ENCODE peak calls at places on chromosomes 11 and 22, in seven cellular contexts. One of them, this sample, is unnamed.

GRCh38 chr11:2077061-2077802 is 62.0 kb downstream of the IGF2 start:
- DNase-seq in BE2C: no peak
- DNase-seq in foreskin fibroblast: peak
- DNase-seq in astrocyte of the cerebellum: no peak
- DNase-seq in fibroblast of the aortic adventitia: peak
- DNase-seq in choroid plexus epithelial cell: peak
- DNase-seq in fibroblast of mammary gland: peak
- DNase-seq in this sample: peak

GRCh38 chr11:33622806-33623205 is 77.8 kb downstream of the C11orf91 start:
- DNase-seq in BE2C: no peak
- DNase-seq in fibroblast of the aortic adventitia: no peak
- DNase-seq in foreskin fibroblast: no peak
- DNase-seq in choroid plexus epithelial cell: no peak
- DNase-seq in fibroblast of mammary gland: no peak
- DNase-seq in astrocyte of the cerebellum: no peak
- DNase-seq in this sample: no peak

GRCh38 chr22:32780726-32781310 is 20.7 kb upstream of the TIMP3 start:
- DNase-seq in astrocyte of the cerebellum: no peak
- DNase-seq in BE2C: no peak
- DNase-seq in choroid plexus epithelial cell: no peak
- DNase-seq in foreskin fibroblast: no peak
- DNase-seq in fibroblast of the aortic adventitia: no peak
- DNase-seq in fibroblast of mammary gland: no peak
- DNase-seq in this sample: no peak

GRCh38 chr11:113957016-113957415 is 17.9 kb upstream of the HTR3A start:
- DNase-seq in choroid plexus epithelial cell: no peak
- DNase-seq in foreskin fibroblast: no peak
- DNase-seq in BE2C: peak
- DNase-seq in fibroblast of the aortic adventitia: no peak
- DNase-seq in fibroblast of mammary gland: no peak
- DNase-seq in astrocyte of the cerebellum: no peak
- DNase-seq in this sample: no peak

GRCh38 chr11:117836077-117836960 is 11.8 kb upstream of the FXYD2 start:
- DNase-seq in choroid plexus epithelial cell: no peak
- DNase-seq in foreskin fibroblast: no peak
- DNase-seq in fibroblast of the aortic adventitia: no peak
- DNase-seq in fibroblast of mammary gland: no peak
- DNase-seq in astrocyte of the cerebellum: no peak
- DNase-seq in BE2C: no peak
- DNase-seq in this sample: no peak

GRCh38 chr11:65867284-65868071 is 5.1 kb downstream of the EFEMP2 start:
- DNase-seq in fibroblast of mammary gland: no peak
- DNase-seq in choroid plexus epithelial cell: peak
- DNase-seq in foreskin fibroblast: peak
- DNase-seq in fibroblast of the aortic adventitia: no peak
- DNase-seq in BE2C: peak
- DNase-seq in astrocyte of the cerebellum: no peak
- DNase-seq in this sample: no peak

GRCh38 chr11:120230433-120231071 is 9.4 kb upstream of the POU2F3 start:
- DNase-seq in BE2C: no peak
- DNase-seq in astrocyte of the cerebellum: no peak
- DNase-seq in fibroblast of the aortic adventitia: no peak
- DNase-seq in foreskin fibroblast: no peak
- DNase-seq in choroid plexus epithelial cell: no peak
- DNase-seq in fibroblast of mammary gland: no peak
- DNase-seq in this sample: no peak

GRCh38 chr11:27227744-27228143 is 135.3 kb downstream of the CCDC34 start:
- DNase-seq in choroid plexus epithelial cell: no peak
- DNase-seq in fibroblast of the aortic adventitia: no peak
- DNase-seq in foreskin fibroblast: no peak
- DNase-seq in astrocyte of the cerebellum: no peak
- DNase-seq in BE2C: no peak
- DNase-seq in fibroblast of mammary gland: no peak
- DNase-seq in this sample: no peak

GRCh38 chr11:62138630-62139425 is 15.0 kb downstream of the INCENP start:
- DNase-seq in astrocyte of the cerebellum: no peak
- DNase-seq in fibroblast of mammary gland: no peak
- DNase-seq in fibroblast of the aortic adventitia: no peak
- DNase-seq in BE2C: no peak
- DNase-seq in choroid plexus epithelial cell: no peak
- DNase-seq in foreskin fibroblast: no peak
- DNase-seq in this sample: no peak

GRCh38 chr11:15707971-15708370 is 593.2 kb downstream of the INSC start:
- DNase-seq in fibroblast of mammary gland: no peak
- DNase-seq in fibroblast of the aortic adventitia: peak
- DNase-seq in astrocyte of the cerebellum: peak
- DNase-seq in choroid plexus epithelial cell: peak
- DNase-seq in foreskin fibroblast: peak
- DNase-seq in BE2C: peak
- DNase-seq in this sample: no peak

GRCh38 chr22:46293591-46294260 is 2.9 kb upstream of the GTSE1 start:
- DNase-seq in choroid plexus epithelial cell: peak
- DNase-seq in BE2C: no peak
- DNase-seq in astrocyte of the cerebellum: no peak
- DNase-seq in foreskin fibroblast: peak
- DNase-seq in fibroblast of the aortic adventitia: no peak
- DNase-seq in fibroblast of mammary gland: peak
- DNase-seq in this sample: peak

GRCh38 chr22:20674998-20675397 is 98.9 kb upstream of the SERPIND1 start:
- DNase-seq in BE2C: no peak
- DNase-seq in fibroblast of the aortic adventitia: no peak
- DNase-seq in foreskin fibroblast: no peak
- DNase-seq in fibroblast of mammary gland: no peak
- DNase-seq in astrocyte of the cerebellum: no peak
- DNase-seq in choroid plexus epithelial cell: no peak
- DNase-seq in this sample: no peak

GRCh38 chr22:31347251-31348008 is 1.3 kb upstream of the PATZ1 start:
- DNase-seq in astrocyte of the cerebellum: peak
- DNase-seq in foreskin fibroblast: peak
- DNase-seq in fibroblast of the aortic adventitia: peak
- DNase-seq in BE2C: peak
- DNase-seq in fibroblast of mammary gland: peak
- DNase-seq in choroid plexus epithelial cell: peak
- DNase-seq in this sample: peak

GRCh38 chr11:114478768-114479167 is 39.5 kb downstream of the REXO2 start:
- DNase-seq in astrocyte of the cerebellum: no peak
- DNase-seq in fibroblast of mammary gland: peak
- DNase-seq in choroid plexus epithelial cell: no peak
- DNase-seq in fibroblast of the aortic adventitia: peak
- DNase-seq in BE2C: no peak
- DNase-seq in foreskin fibroblast: peak
- DNase-seq in this sample: no peak

GRCh38 chr11:100576044-100577021 is 110.8 kb upstream of the ARHGAP42 start:
- DNase-seq in BE2C: peak
- DNase-seq in fibroblast of mammary gland: peak
- DNase-seq in foreskin fibroblast: peak
- DNase-seq in fibroblast of the aortic adventitia: peak
- DNase-seq in choroid plexus epithelial cell: peak
- DNase-seq in astrocyte of the cerebellum: peak
- DNase-seq in this sample: peak

GRCh38 chr22:46120420-46120737 is 29.9 kb upstream of the PPARA start:
- DNase-seq in BE2C: no peak
- DNase-seq in foreskin fibroblast: no peak
- DNase-seq in fibroblast of the aortic adventitia: no peak
- DNase-seq in fibroblast of mammary gland: no peak
- DNase-seq in astrocyte of the cerebellum: no peak
- DNase-seq in choroid plexus epithelial cell: no peak
- DNase-seq in this sample: no peak

GRCh38 chr11:34160049-34160721 is 54.8 kb downstream of the NAT10 start:
- DNase-seq in fibroblast of mammary gland: no peak
- DNase-seq in BE2C: peak
- DNase-seq in foreskin fibroblast: no peak
- DNase-seq in astrocyte of the cerebellum: peak
- DNase-seq in fibroblast of the aortic adventitia: peak
- DNase-seq in choroid plexus epithelial cell: peak
- DNase-seq in this sample: no peak

GRCh38 chr11:127052420-127052819 is 51.9 kb upstream of the KIRREL3 start:
- DNase-seq in foreskin fibroblast: no peak
- DNase-seq in choroid plexus epithelial cell: no peak
- DNase-seq in fibroblast of mammary gland: peak
- DNase-seq in BE2C: no peak
- DNase-seq in fibroblast of the aortic adventitia: no peak
- DNase-seq in astrocyte of the cerebellum: no peak
- DNase-seq in this sample: no peak

GRCh38 chr11:61541568-61541967 is 33.0 kb downstream of the LRRC10B start:
- DNase-seq in astrocyte of the cerebellum: no peak
- DNase-seq in fibroblast of the aortic adventitia: peak
- DNase-seq in choroid plexus epithelial cell: peak
- DNase-seq in fibroblast of mammary gland: peak
- DNase-seq in foreskin fibroblast: peak
- DNase-seq in BE2C: no peak
- DNase-seq in this sample: no peak

GRCh38 chr11:117933930-117934329 is 4.7 kb upstream of the TMPRSS13 start:
- DNase-seq in fibroblast of mammary gland: no peak
- DNase-seq in fibroblast of the aortic adventitia: no peak
- DNase-seq in BE2C: no peak
- DNase-seq in foreskin fibroblast: no peak
- DNase-seq in astrocyte of the cerebellum: no peak
- DNase-seq in choroid plexus epithelial cell: no peak
- DNase-seq in this sample: no peak

GRCh38 chr11:103091024-103091423 is 936 bp downstream of the DCUN1D5 start:
- DNase-seq in astrocyte of the cerebellum: no peak
- DNase-seq in choroid plexus epithelial cell: peak
- DNase-seq in fibroblast of mammary gland: no peak
- DNase-seq in fibroblast of the aortic adventitia: peak
- DNase-seq in foreskin fibroblast: peak
- DNase-seq in BE2C: no peak
- DNase-seq in this sample: no peak

GRCh38 chr22:27022256-27022655 is 364.9 kb downstream of the MIAT start:
- DNase-seq in fibroblast of mammary gland: no peak
- DNase-seq in BE2C: no peak
- DNase-seq in foreskin fibroblast: no peak
- DNase-seq in astrocyte of the cerebellum: no peak
- DNase-seq in fibroblast of the aortic adventitia: no peak
- DNase-seq in choroid plexus epithelial cell: no peak
- DNase-seq in this sample: no peak

GRCh38 chr11:34379539-34379938 is 21.7 kb upstream of the ABTB2 start:
- DNase-seq in fibroblast of the aortic adventitia: no peak
- DNase-seq in fibroblast of mammary gland: no peak
- DNase-seq in astrocyte of the cerebellum: no peak
- DNase-seq in choroid plexus epithelial cell: no peak
- DNase-seq in BE2C: no peak
- DNase-seq in foreskin fibroblast: peak
- DNase-seq in this sample: no peak

GRCh38 chr11:128716661-128717210 is 22.9 kb downstream of the FLI1 start:
- DNase-seq in astrocyte of the cerebellum: no peak
- DNase-seq in choroid plexus epithelial cell: peak
- DNase-seq in fibroblast of the aortic adventitia: peak
- DNase-seq in BE2C: no peak
- DNase-seq in fibroblast of mammary gland: no peak
- DNase-seq in foreskin fibroblast: no peak
- DNase-seq in this sample: peak

GRCh38 chr11:128719556-128719824 is 25.6 kb downstream of the FLI1 start:
- DNase-seq in BE2C: no peak
- DNase-seq in foreskin fibroblast: no peak
- DNase-seq in choroid plexus epithelial cell: no peak
- DNase-seq in fibroblast of the aortic adventitia: no peak
- DNase-seq in fibroblast of mammary gland: no peak
- DNase-seq in astrocyte of the cerebellum: no peak
- DNase-seq in this sample: no peak

GRCh38 chr11:128717581-128717980 is 23.7 kb downstream of the FLI1 start:
- DNase-seq in fibroblast of the aortic adventitia: no peak
- DNase-seq in BE2C: no peak
- DNase-seq in astrocyte of the cerebellum: no peak
- DNase-seq in fibroblast of mammary gland: no peak
- DNase-seq in foreskin fibroblast: no peak
- DNase-seq in choroid plexus epithelial cell: no peak
- DNase-seq in this sample: no peak

GRCh38 chr11:128716231-128716630 is 22.4 kb downstream of the FLI1 start:
- DNase-seq in foreskin fibroblast: no peak
- DNase-seq in BE2C: no peak
- DNase-seq in fibroblast of mammary gland: no peak
- DNase-seq in choroid plexus epithelial cell: peak
- DNase-seq in fibroblast of the aortic adventitia: no peak
- DNase-seq in astrocyte of the cerebellum: no peak
- DNase-seq in this sample: no peak

DNA sequence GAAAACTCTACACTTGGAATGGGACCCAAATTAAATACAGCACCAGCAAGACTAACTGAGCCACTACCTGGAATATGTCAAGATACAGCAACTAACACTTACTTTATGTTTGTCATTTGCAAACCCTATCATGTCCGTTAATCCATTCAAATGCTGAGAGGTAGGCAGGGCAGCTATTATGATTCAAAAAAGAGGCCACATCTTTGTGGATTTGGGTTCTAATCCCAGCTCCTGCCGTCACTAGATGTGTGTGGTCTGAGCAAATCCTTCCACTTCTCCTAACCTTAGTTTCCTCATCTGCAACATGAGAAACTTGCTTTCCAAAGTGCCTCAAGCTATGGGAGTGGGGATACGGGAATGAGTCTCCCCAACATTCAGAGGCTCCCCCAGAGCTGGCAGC is 24.2 kb downstream of the FLI1 start:
- DNase-seq in BE2C: no peak
- DNase-seq in astrocyte of the cerebellum: no peak
- DNase-seq in fibroblast of mammary gland: no peak
- DNase-seq in foreskin fibroblast: no peak
- DNase-seq in choroid plexus epithelial cell: no peak
- DNase-seq in fibroblast of the aortic adventitia: no peak
- DNase-seq in this sample: no peak
- H3K4me3 ChIP-seq in BE2C: no peak
- H3K4me3 ChIP-seq in astrocyte of the cerebellum: no peak
- H3K4me3 ChIP-seq in fibroblast of mammary gland: no peak
- H3K4me3 ChIP-seq in foreskin fibroblast: no peak
- H3K4me3 ChIP-seq in choroid plexus epithelial cell: no peak
- H3K4me3 ChIP-seq in fibroblast of the aortic adventitia: no peak
- H3K4me3 ChIP-seq in this sample: no peak

GRCh38 chr11:18063131-18063530 is 17.1 kb upstream of the TPH1 start:
- DNase-seq in astrocyte of the cerebellum: no peak
- DNase-seq in fibroblast of the aortic adventitia: no peak
- DNase-seq in BE2C: no peak
- DNase-seq in choroid plexus epithelial cell: no peak
- DNase-seq in fibroblast of mammary gland: no peak
- DNase-seq in foreskin fibroblast: no peak
- DNase-seq in this sample: no peak
- H3K4me3 ChIP-seq in astrocyte of the cerebellum: no peak
- H3K4me3 ChIP-seq in fibroblast of the aortic adventitia: no peak
- H3K4me3 ChIP-seq in BE2C: no peak
- H3K4me3 ChIP-seq in choroid plexus epithelial cell: no peak
- H3K4me3 ChIP-seq in fibroblast of mammary gland: no peak
- H3K4me3 ChIP-seq in foreskin fibroblast: no peak
- H3K4me3 ChIP-seq in this sample: no peak

DNA sequence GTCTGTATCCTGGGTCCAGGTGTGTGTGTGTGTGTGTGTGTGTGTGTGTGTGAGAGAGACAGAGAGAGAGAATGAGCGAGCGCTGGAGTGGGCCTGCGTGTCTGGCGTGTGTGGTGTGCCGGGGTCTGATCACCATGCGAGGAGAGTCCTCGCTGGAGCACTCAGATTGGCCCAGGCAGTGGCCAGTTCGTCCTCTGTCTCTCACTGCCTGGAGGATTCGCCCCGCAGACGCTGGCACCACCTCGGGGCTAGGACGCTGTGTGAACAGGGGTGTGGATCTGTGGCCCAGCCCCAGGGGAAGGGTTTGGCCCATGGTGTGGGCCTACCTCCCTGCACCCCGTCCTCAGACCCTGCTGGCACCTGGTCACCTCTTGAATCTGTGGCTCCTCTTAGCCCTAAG is 11.6 kb upstream of the CACNA1I start:
- DNase-seq in BE2C: no peak
- DNase-seq in fibroblast of mammary gland: no peak
- DNase-seq in choroid plexus epithelial cell: no peak
- DNase-seq in astrocyte of the cerebellum: no peak
- DNase-seq in foreskin fibroblast: no peak
- DNase-seq in fibroblast of the aortic adventitia: no peak
- DNase-seq in this sample: no peak
- H3K4me3 ChIP-seq in BE2C: no peak
- H3K4me3 ChIP-seq in fibroblast of mammary gland: no peak
- H3K4me3 ChIP-seq in choroid plexus epithelial cell: no peak
- H3K4me3 ChIP-seq in astrocyte of the cerebellum: no peak
- H3K4me3 ChIP-seq in foreskin fibroblast: no peak
- H3K4me3 ChIP-seq in fibroblast of the aortic adventitia: no peak
- H3K4me3 ChIP-seq in this sample: no peak

GRCh38 chr22:19290400-19291217 is 910 bp downstream of the CLTCL1 start:
- DNase-seq in fibroblast of mammary gland: no peak
- DNase-seq in foreskin fibroblast: no peak
- DNase-seq in BE2C: no peak
- DNase-seq in astrocyte of the cerebellum: no peak
- DNase-seq in fibroblast of the aortic adventitia: peak
- DNase-seq in choroid plexus epithelial cell: no peak
- DNase-seq in this sample: no peak
- H3K4me3 ChIP-seq in fibroblast of mammary gland: peak
- H3K4me3 ChIP-seq in foreskin fibroblast: peak
- H3K4me3 ChIP-seq in BE2C: peak
- H3K4me3 ChIP-seq in astrocyte of the cerebellum: peak
- H3K4me3 ChIP-seq in fibroblast of the aortic adventitia: peak
- H3K4me3 ChIP-seq in choroid plexus epithelial cell: peak
- H3K4me3 ChIP-seq in this sample: peak